ENCODE peak calls at places on chromosomes 4 and X, in seven cellular contexts. One of them, this sample, is unnamed. For H3K4me1, the result is how much of the 10 kb centered on the place peaks cover.

GRCh38 chr4:14841801-14842748 is 160.2 kb upstream of the CPEB2 start:
- DNase-seq in right atrium auricular region: no peak
- DNase-seq in IMR-90: no peak
- DNase-seq in mucosa of descending colon: peak
- DNase-seq in ovary: no peak
- DNase-seq in transverse colon: peak
- DNase-seq in neuronal stem cell: no peak
- DNase-seq in this sample: peak

GRCh38 chr4:8705161-8706145 is 112.9 kb downstream of the CPZ start:
- DNase-seq in neuronal stem cell: peak
- DNase-seq in right atrium auricular region: no peak
- DNase-seq in IMR-90: no peak
- DNase-seq in transverse colon: no peak
- DNase-seq in ovary: no peak
- DNase-seq in mucosa of descending colon: peak
- DNase-seq in this sample: peak

GRCh38 chr4:56086561-56086960 is 137.8 kb downstream of the CEP135 start:
- DNase-seq in IMR-90: no peak
- DNase-seq in mucosa of descending colon: no peak
- DNase-seq in neuronal stem cell: no peak
- DNase-seq in ovary: no peak
- DNase-seq in transverse colon: peak
- DNase-seq in right atrium auricular region: no peak
- DNase-seq in this sample: no peak

GRCh38 chr4:136355970-136356369 is 1176.3 kb downstream of the PCDH18 start:
- DNase-seq in right atrium auricular region: no peak
- DNase-seq in neuronal stem cell: no peak
- DNase-seq in mucosa of descending colon: no peak
- DNase-seq in IMR-90: no peak
- DNase-seq in ovary: no peak
- DNase-seq in transverse colon: no peak
- DNase-seq in this sample: no peak

GRCh38 chrX:42466706-42467105 is 311.3 kb downstream of the PPP1R2C start:
- DNase-seq in mucosa of descending colon: no peak
- DNase-seq in right atrium auricular region: no peak
- DNase-seq in IMR-90: no peak
- DNase-seq in neuronal stem cell: no peak
- DNase-seq in transverse colon: no peak
- DNase-seq in ovary: no peak
- DNase-seq in this sample: no peak

GRCh38 chr4:21307709-21308108 is 607.5 kb downstream of the PACRGL start:
- DNase-seq in ovary: no peak
- DNase-seq in IMR-90: no peak
- DNase-seq in transverse colon: no peak
- DNase-seq in neuronal stem cell: no peak
- DNase-seq in right atrium auricular region: no peak
- DNase-seq in mucosa of descending colon: no peak
- DNase-seq in this sample: no peak

GRCh38 chr4:68373513-68373912 is 23.6 kb upstream of the YTHDC1 start:
- DNase-seq in mucosa of descending colon: peak
- DNase-seq in transverse colon: peak
- DNase-seq in IMR-90: peak
- DNase-seq in neuronal stem cell: peak
- DNase-seq in right atrium auricular region: peak
- DNase-seq in ovary: peak
- DNase-seq in this sample: peak

GRCh38 chr4:42653606-42654560 is 3.0 kb downstream of the ATP8A1 start:
- DNase-seq in ovary: no peak
- DNase-seq in mucosa of descending colon: no peak
- DNase-seq in right atrium auricular region: no peak
- DNase-seq in transverse colon: no peak
- DNase-seq in IMR-90: no peak
- DNase-seq in neuronal stem cell: no peak
- DNase-seq in this sample: no peak

GRCh38 chr4:54909964-54910363 is 215.4 kb downstream of the KDR start:
- DNase-seq in IMR-90: no peak
- DNase-seq in transverse colon: no peak
- DNase-seq in neuronal stem cell: no peak
- DNase-seq in right atrium auricular region: no peak
- DNase-seq in mucosa of descending colon: no peak
- DNase-seq in ovary: no peak
- DNase-seq in this sample: no peak

GRCh38 chr4:35760706-35761278 is 483.5 kb downstream of the ARAP2 start:
- DNase-seq in right atrium auricular region: no peak
- DNase-seq in neuronal stem cell: no peak
- DNase-seq in transverse colon: no peak
- DNase-seq in mucosa of descending colon: no peak
- DNase-seq in IMR-90: no peak
- DNase-seq in ovary: no peak
- DNase-seq in this sample: no peak

GRCh38 chr4:186017801-186018200 is 51.2 kb upstream of the TLR3 start:
- DNase-seq in transverse colon: no peak
- DNase-seq in mucosa of descending colon: no peak
- DNase-seq in IMR-90: no peak
- DNase-seq in ovary: no peak
- DNase-seq in right atrium auricular region: peak
- DNase-seq in neuronal stem cell: no peak
- DNase-seq in this sample: no peak

GRCh38 chr4:39118034-39118658 is 56.1 kb downstream of the KLHL5 start:
- DNase-seq in transverse colon: no peak
- DNase-seq in mucosa of descending colon: no peak
- DNase-seq in IMR-90: no peak
- DNase-seq in ovary: no peak
- DNase-seq in neuronal stem cell: no peak
- DNase-seq in right atrium auricular region: no peak
- DNase-seq in this sample: no peak

GRCh38 chr4:92091335-92091734 is 212.4 kb upstream of the GRID2 start:
- DNase-seq in IMR-90: no peak
- DNase-seq in right atrium auricular region: no peak
- DNase-seq in neuronal stem cell: no peak
- DNase-seq in ovary: no peak
- DNase-seq in transverse colon: no peak
- DNase-seq in mucosa of descending colon: no peak
- DNase-seq in this sample: no peak

GRCh38 chr4:86036729-86037128 is 323.1 kb downstream of the MAPK10 start:
- DNase-seq in IMR-90: peak
- DNase-seq in ovary: no peak
- DNase-seq in neuronal stem cell: no peak
- DNase-seq in right atrium auricular region: no peak
- DNase-seq in transverse colon: no peak
- DNase-seq in mucosa of descending colon: no peak
- DNase-seq in this sample: no peak

GRCh38 chrX:126448681-126449080 is 103.9 kb downstream of the DCAF12L1 start:
- DNase-seq in ovary: no peak
- DNase-seq in right atrium auricular region: peak
- DNase-seq in transverse colon: no peak
- DNase-seq in mucosa of descending colon: no peak
- DNase-seq in IMR-90: no peak
- DNase-seq in neuronal stem cell: no peak
- DNase-seq in this sample: no peak

GRCh38 chr4:54661156-54661555 is 3.4 kb downstream of the KIT start:
- DNase-seq in mucosa of descending colon: no peak
- DNase-seq in IMR-90: peak
- DNase-seq in right atrium auricular region: no peak
- DNase-seq in neuronal stem cell: no peak
- DNase-seq in ovary: no peak
- DNase-seq in transverse colon: no peak
- DNase-seq in this sample: no peak

GRCh38 chrX:2748815-2749188 is 3.0 kb upstream of the XG start:
- DNase-seq in right atrium auricular region: no peak
- DNase-seq in transverse colon: no peak
- DNase-seq in IMR-90: no peak
- DNase-seq in mucosa of descending colon: no peak
- DNase-seq in neuronal stem cell: no peak
- DNase-seq in ovary: no peak
- DNase-seq in this sample: no peak

GRCh38 chr4:154559141-154559841 is 3.5 kb upstream of the FGB start:
- DNase-seq in IMR-90: peak
- DNase-seq in mucosa of descending colon: no peak
- DNase-seq in ovary: no peak
- DNase-seq in neuronal stem cell: peak
- DNase-seq in transverse colon: no peak
- DNase-seq in right atrium auricular region: no peak
- DNase-seq in this sample: no peak

GRCh38 chr4:145679520-145679919 is 426 bp upstream of the C4orf51 start:
- DNase-seq in ovary: no peak
- DNase-seq in right atrium auricular region: no peak
- DNase-seq in neuronal stem cell: no peak
- DNase-seq in transverse colon: no peak
- DNase-seq in IMR-90: peak
- DNase-seq in mucosa of descending colon: no peak
- DNase-seq in this sample: no peak

GRCh38 chr4:71520850-71521249 is 182.0 kb downstream of the SLC4A4 start:
- DNase-seq in transverse colon: no peak
- DNase-seq in neuronal stem cell: no peak
- DNase-seq in ovary: no peak
- DNase-seq in IMR-90: peak
- DNase-seq in right atrium auricular region: no peak
- DNase-seq in mucosa of descending colon: no peak
- DNase-seq in this sample: no peak

GRCh38 chr4:55668449-55668848 is 32.4 kb upstream of the NMU start:
- DNase-seq in IMR-90: no peak
- DNase-seq in transverse colon: no peak
- DNase-seq in ovary: no peak
- DNase-seq in neuronal stem cell: no peak
- DNase-seq in mucosa of descending colon: no peak
- DNase-seq in right atrium auricular region: no peak
- DNase-seq in this sample: no peak

GRCh38 chr4:148053298-148054003 is 321.6 kb downstream of the ARHGAP10 start:
- DNase-seq in neuronal stem cell: no peak
- DNase-seq in transverse colon: no peak
- DNase-seq in right atrium auricular region: no peak
- DNase-seq in IMR-90: peak
- DNase-seq in ovary: no peak
- DNase-seq in mucosa of descending colon: no peak
- DNase-seq in this sample: no peak
- H3K4me1 ChIP-seq in neuronal stem cell: under half
- H3K4me1 ChIP-seq in transverse colon: under half
- H3K4me1 ChIP-seq in right atrium auricular region: under half
- H3K4me1 ChIP-seq in IMR-90: under half
- H3K4me1 ChIP-seq in ovary: under half
- H3K4me1 ChIP-seq in mucosa of descending colon: under half
- H3K4me1 ChIP-seq in this sample: under half

DNA sequence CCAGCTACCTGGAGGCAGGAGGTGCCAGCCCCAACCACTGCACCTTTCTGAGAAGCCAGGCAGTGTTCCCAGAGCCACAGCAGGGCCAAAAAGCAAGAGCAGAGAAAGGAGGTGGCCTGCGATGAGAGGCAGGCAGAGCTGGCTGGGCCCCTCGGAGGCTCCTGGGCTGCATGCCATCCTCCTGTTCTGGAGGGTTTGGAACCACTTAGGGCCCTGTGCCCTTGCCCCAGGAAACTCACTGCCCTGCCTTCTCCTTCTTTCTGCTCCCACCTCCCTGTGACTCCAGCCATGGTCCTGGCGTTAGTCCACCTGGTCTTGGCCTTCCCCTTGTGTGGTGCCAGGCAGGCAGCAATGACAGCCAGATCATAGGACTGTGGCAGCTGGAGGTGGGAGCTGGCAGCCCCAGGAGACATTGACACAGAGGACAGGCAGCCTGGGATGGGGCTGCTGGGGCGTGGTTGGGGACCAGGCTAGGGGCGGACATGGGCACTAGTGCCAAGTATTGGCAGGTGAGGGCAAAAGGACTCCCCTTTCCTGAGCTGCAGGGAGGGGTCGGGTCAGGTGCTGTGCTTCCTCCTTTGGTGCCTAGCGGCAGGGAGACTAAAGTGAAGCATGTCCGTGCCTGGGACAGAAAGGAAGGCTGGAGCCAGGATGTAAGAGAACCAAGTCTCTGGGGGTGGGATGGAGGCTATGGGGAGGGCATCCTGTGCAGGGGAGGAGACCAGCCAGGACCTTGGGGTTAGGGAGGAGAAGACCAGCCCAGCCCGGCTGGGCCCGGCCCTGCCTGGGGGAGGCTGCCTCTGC is 1.4 kb downstream of the APLN start:
- DNase-seq in IMR-90: no peak
- DNase-seq in neuronal stem cell: no peak
- DNase-seq in ovary: no peak
- DNase-seq in transverse colon: no peak
- DNase-seq in mucosa of descending colon: no peak
- DNase-seq in right atrium auricular region: peak
- DNase-seq in this sample: no peak
- H3K4me3 ChIP-seq in IMR-90: peak
- H3K4me3 ChIP-seq in neuronal stem cell: no peak
- H3K4me3 ChIP-seq in ovary: no peak
- H3K4me3 ChIP-seq in transverse colon: no peak
- H3K4me3 ChIP-seq in mucosa of descending colon: no peak
- H3K4me3 ChIP-seq in right atrium auricular region: peak
- H3K4me3 ChIP-seq in this sample: no peak

DNA sequence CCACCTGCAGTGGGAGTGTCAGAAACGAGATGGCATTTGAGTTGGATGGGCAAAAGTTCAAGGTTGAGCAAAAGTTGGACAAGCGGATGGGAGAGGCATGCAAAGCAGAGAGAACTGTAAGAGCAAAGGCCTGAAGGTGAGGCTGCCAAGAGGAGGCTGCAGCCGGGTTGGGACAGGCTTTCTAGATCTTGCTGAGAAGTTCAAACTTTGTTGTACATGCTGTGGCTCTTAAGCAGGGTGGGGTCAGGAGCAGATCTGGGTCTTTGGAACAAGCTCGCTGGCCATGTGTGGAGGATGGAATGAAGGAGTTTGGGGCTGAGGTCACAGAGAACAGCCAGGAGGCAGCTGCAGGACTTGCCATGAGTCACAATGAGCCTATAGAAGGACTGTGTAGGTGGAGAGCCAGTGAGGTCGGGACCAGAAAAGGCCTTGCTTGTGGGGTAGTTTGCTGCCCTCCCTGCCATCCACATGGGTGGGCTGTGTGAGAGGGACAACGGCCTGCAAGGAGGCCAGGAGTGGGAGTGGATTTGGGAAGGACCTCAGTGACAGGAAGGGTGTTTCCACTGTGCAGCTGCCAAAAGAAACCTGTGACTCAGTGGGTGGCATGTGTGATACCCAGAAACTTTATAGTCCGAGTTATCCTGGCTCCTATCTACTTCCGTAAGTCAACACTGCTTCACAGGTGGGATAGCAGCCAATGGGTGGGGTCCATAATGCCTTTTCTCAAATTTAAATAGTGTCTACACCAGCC is 210.4 kb downstream of the MID1IP1 start:
- DNase-seq in transverse colon: peak
- DNase-seq in ovary: no peak
- DNase-seq in neuronal stem cell: no peak
- DNase-seq in right atrium auricular region: no peak
- DNase-seq in IMR-90: no peak
- DNase-seq in mucosa of descending colon: no peak
- DNase-seq in this sample: no peak
- H3K4me1 ChIP-seq in transverse colon: under half
- H3K4me1 ChIP-seq in ovary: under half
- H3K4me1 ChIP-seq in neuronal stem cell: under half
- H3K4me1 ChIP-seq in right atrium auricular region: under half
- H3K4me1 ChIP-seq in IMR-90: under half
- H3K4me1 ChIP-seq in mucosa of descending colon: under half
- H3K4me1 ChIP-seq in this sample: under half

DNA sequence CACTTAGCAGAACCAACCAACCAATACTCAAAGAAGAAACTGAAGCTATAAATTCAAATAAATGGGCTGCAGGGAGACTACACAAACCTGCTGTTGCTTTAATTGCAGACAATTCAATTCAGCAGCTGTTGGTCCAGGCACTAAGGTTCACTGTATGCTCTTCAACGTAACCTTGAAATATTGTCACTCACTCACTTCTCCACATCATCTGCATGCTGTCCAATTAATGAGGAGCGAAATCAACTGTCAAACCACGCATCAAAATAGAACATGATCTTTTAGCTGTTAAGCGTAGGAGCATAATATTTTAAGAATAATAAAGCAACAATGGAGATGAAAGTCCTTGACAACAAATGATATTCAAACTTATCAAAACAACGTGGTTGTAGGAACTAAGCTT is 17.0 kb downstream of the ENOX2 start:
- DNase-seq in transverse colon: no peak
- DNase-seq in IMR-90: no peak
- DNase-seq in neuronal stem cell: no peak
- DNase-seq in right atrium auricular region: no peak
- DNase-seq in mucosa of descending colon: no peak
- DNase-seq in ovary: no peak
- DNase-seq in this sample: no peak
- H3K4me3 ChIP-seq in transverse colon: no peak
- H3K4me3 ChIP-seq in IMR-90: no peak
- H3K4me3 ChIP-seq in neuronal stem cell: no peak
- H3K4me3 ChIP-seq in right atrium auricular region: no peak
- H3K4me3 ChIP-seq in mucosa of descending colon: no peak
- H3K4me3 ChIP-seq in ovary: no peak
- H3K4me3 ChIP-seq in this sample: no peak

This sample was measured in upper lobe of right lung.